ENCODE peak calls at places on chromosome 21, in four cellular contexts. O, N, G and D are unnamed samples.

GRCh38 chr21:28215214-28215954 is 777.3 kb downstream of the LTN1 start:
- DNase-seq in G (peak), O (no peak), N (no peak), D (no peak)

GRCh38 chr21:41233913-41234312 is 66.0 kb downstream of the BACE2 start:
- DNase-seq in O (no peak), N (no peak), G (no peak), D (no peak)

GRCh38 chr21:26154776-26155175 is 15.8 kb downstream of the APP start:
- DNase-seq in G (no peak), N (no peak), O (no peak), D (no peak)

GRCh38 chr21:44989943-44990780 is 50.3 kb downstream of the SLX9 start:
- DNase-seq in G (peak), O (no peak), N (peak), D (no peak)

GRCh38 chr21:42721341-42721824 is 68.0 kb downstream of the PDE9A start:
- DNase-seq in G (peak), O (no peak), N (peak), D (no peak)

GRCh38 chr21:32523463-32523862 is 61.9 kb downstream of the TCP10L start:
- DNase-seq in O (no peak), N (no peak), G (peak), D (no peak)

GRCh38 chr21:34046917-34047316 is 26.5 kb upstream of the MRPS6 start:
- DNase-seq in O (no peak), N (no peak), G (no peak), D (no peak)

GRCh38 chr21:37153193-37153934 is 80.3 kb downstream of the TTC3 start:
- DNase-seq in G (peak), O (no peak), N (peak), D (no peak)

GRCh38 chr21:45513741-45514310 is 28.4 kb downstream of the SLC19A1 start:
- DNase-seq in O (no peak), N (no peak), G (peak), D (peak)

GRCh38 chr21:45087022-45087823 is 12.8 kb downstream of the ADARB1 start:
- DNase-seq in N (no peak), G (no peak), O (no peak), D (no peak)

GRCh38 chr21:37695111-37695510 is 221.1 kb downstream of the KCNJ6 start:
- DNase-seq in O (no peak), G (no peak), N (no peak), D (no peak)

GRCh38 chr21:26732442-26733221 is 112.6 kb downstream of the ADAMTS1 start:
- DNase-seq in G (peak), N (peak), O (peak), D (no peak)

GRCh38 chr21:39688010-39688409 is 57.0 kb upstream of the IGSF5 start:
- DNase-seq in O (no peak), G (no peak), N (no peak), D (no peak)
- H3K27ac ChIP-seq in O (no peak), G (no peak), N (no peak), D (no peak)

GRCh38 chr21:35202431-35202830 is 153.3 kb upstream of the RUNX1 start:
- DNase-seq in N (no peak), O (no peak), G (no peak), D (no peak)
- H3K27ac ChIP-seq in N (no peak), O (no peak), G (no peak), D (peak)

GRCh38 chr21:43734131-43734634 is 15.3 kb downstream of the PDXK start:
- DNase-seq in G (peak), N (no peak), O (peak), D (no peak)
- H3K27ac ChIP-seq in G (no peak), N (peak), O (peak), D (peak)

GRCh38 chr21:39630827-39631226 is 18.1 kb downstream of the B3GALT5 start:
- DNase-seq in N (no peak), G (no peak), O (no peak), D (no peak)
- H3K27ac ChIP-seq in N (no peak), G (no peak), O (no peak), D (no peak)